ENCODE peak calls at places on chromosomes 16 and 17, in four cellular contexts. K is CD4-positive, alpha-beta T cell; D is astrocyte of the spinal cord; G is HCT116. Z is an unnamed sample.

GRCh38 chr17:41304091-41304490 is 1.4 kb upstream of the KRTAP29-1 start:
- DNase-seq in K (no peak), D (no peak), G (no peak), Z (no peak)

GRCh38 chr17:79658811-79659207 is 48.0 kb upstream of the RBFOX3 start:
- DNase-seq in K (no peak), D (no peak), G (peak; percentile 43), Z (no peak)

GRCh38 chr17:11644265-11645212 is 46.3 kb downstream of the DNAH9 start:
- DNase-seq in K (no peak), D (peak; percentile 33), G (peak; percentile 60), Z (peak; percentile 60)

GRCh38 chr16:80436510-80436909 is 104.3 kb upstream of the DYNLRB2 start:
- DNase-seq in K (no peak), D (no peak), G (no peak), Z (no peak)

GRCh38 chr17:51860934-51861561 is 297.5 kb downstream of the CA10 start:
- DNase-seq in K (no peak), D (no peak), G (peak; percentile 18), Z (peak; percentile 22)

GRCh38 chr17:42720996-42721583 is 23.8 kb downstream of the EZH1 start:
- DNase-seq in K (peak; percentile 27), D (peak; percentile 69), G (peak; percentile 46), Z (peak; percentile 74)

GRCh38 chr16:86573646-86574508 is 4.5 kb upstream of the FOXL1 start:
- DNase-seq in K (no peak), D (no peak), G (no peak), Z (no peak)

GRCh38 chr17:50909765-50910661 is 43.9 kb upstream of the TOB1 start:
- DNase-seq in K (peak; percentile 87), D (no peak), G (no peak), Z (no peak)

GRCh38 chr17:28949185-28950016 is 1.9 kb downstream of the PHF12 start:
- DNase-seq in K (peak; percentile 37), D (peak; percentile 64), G (no peak), Z (peak; percentile 55)

GRCh38 chr16:30148101-30148500 is 25.1 kb upstream of the MAPK3 start:
- DNase-seq in K (no peak), D (no peak), G (no peak), Z (no peak)

GRCh38 chr17:34306466-34306865 is 12.8 kb upstream of the CCL8 start:
- DNase-seq in K (no peak), D (peak; percentile 74), G (no peak), Z (no peak)

GRCh38 chr17:17809527-17810373 is 27.0 kb downstream of the SREBF1 start:
- DNase-seq in K (no peak), D (peak; percentile 41), G (no peak), Z (no peak)

GRCh38 chr16:20868890-20869289 is 31.3 kb downstream of the DCUN1D3 start:
- DNase-seq in K (no peak), D (peak; percentile 64), G (no peak), Z (no peak)

GRCh38 chr17:39852239-39852638 is 11.9 kb downstream of the IKZF3 start:
- DNase-seq in K (no peak), D (no peak), G (no peak), Z (no peak)

GRCh38 chr17:1203967-1204291 is 24.1 kb upstream of the ABR start:
- DNase-seq in K (no peak), D (no peak), G (no peak), Z (no peak)

GRCh38 chr17:65785109-65785508 is 223.7 kb upstream of the AXIN2 start:
- DNase-seq in K (no peak), D (peak; percentile 96), G (peak; percentile 66), Z (no peak)

GRCh38 chr17:77304746-77305473 is 164.1 kb downstream of the SEC14L1 start:
- DNase-seq in K (no peak), D (no peak), G (no peak), Z (no peak)

GRCh38 chr17:56835259-56835575 is 1.3 kb downstream of the DGKE start:
- DNase-seq in K (no peak), D (no peak), G (no peak), Z (no peak)

GRCh38 chr17:290121-290521 is 62.5 kb downstream of the RPH3AL start:
- DNase-seq in K (no peak), D (no peak), G (no peak), Z (no peak)

GRCh38 chr16:56329887-56330286 is 95.5 kb downstream of the AMFR start:
- DNase-seq in K (no peak), D (no peak), G (no peak), Z (no peak)

GRCh38 chr17:74042241-74042640 is 161.2 kb upstream of the RPL38 start:
- DNase-seq in K (no peak), D (no peak), G (no peak), Z (no peak)

GRCh38 chr16:31177136-31177535 is 2.8 kb upstream of the FUS start:
- DNase-seq in K (peak; percentile 46), D (peak; percentile 82), G (no peak), Z (no peak)

GRCh38 chr17:8470447-8471047 is 34.9 kb downstream of the NDEL1 start:
- DNase-seq in K (no peak), D (peak; percentile 27), G (no peak), Z (no peak)

GRCh38 chr17:11805952-11806351 is 191.3 kb downstream of the ZNF18 start:
- DNase-seq in K (no peak), D (no peak), G (no peak), Z (no peak)

DNA sequence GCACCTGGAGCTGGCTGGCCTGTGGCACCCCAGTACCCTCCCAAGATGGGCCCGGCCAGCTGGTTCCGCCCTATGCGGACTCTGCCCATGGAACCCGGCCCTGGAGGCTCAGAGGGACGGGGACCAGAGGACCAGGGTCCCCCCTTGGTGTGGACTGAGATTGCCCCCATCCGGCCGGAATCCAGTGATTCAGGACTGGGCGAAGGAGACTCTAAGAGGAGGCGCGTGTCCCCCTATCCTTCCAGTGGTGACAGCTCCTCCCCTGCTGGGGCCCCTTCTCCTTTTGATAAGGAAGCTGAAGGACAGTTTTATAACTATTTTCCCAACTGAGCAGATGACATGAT is 12.0 kb downstream of the TBX21 start:
- DNase-seq in K (no peak), D (no peak), G (no peak), Z (peak; percentile 25)
- TF ChIP-seq CTCF in K (no peak), D (no peak), G (no peak), Z (no peak)

DNA sequence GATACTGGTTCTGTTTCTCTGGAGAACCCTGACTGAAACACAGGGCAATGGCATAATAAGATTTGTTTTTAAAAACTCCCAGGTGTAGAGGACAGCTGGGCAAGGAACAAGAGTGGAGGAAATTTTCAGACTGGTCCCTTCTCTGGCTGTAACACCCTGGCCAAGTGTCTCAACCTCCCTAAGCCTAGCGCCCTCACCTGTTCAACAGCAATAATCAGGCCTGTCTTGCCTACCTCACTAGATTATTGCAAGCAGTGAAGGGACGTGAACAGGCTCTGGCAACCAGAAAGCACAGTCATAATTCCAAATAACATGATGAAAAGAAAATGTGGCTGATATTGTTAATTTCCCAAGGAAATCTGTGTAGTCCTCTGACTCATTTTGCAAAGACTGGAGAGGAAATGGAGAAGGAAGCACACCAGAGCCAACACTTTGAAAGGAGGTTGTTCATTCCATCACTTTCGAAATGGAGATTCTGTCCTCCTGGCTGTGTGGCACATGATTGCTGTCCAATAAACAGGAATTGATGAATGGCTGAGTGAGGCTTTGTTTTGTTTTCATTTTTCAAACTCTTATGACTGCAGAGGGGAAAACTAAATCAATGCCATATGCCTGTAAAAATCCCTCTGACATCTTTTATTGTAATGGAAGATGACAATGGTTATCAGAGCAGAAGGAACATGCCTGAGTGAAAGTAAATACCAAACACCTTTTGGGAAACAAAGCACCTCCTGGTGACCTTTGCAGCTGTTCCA is 87.4 kb upstream of the HLF start:
- DNase-seq in K (no peak), D (no peak), G (no peak), Z (no peak)
- TF ChIP-seq CTCF in K (no peak), D (no peak), G (peak; percentile 62), Z (no peak)

DNA sequence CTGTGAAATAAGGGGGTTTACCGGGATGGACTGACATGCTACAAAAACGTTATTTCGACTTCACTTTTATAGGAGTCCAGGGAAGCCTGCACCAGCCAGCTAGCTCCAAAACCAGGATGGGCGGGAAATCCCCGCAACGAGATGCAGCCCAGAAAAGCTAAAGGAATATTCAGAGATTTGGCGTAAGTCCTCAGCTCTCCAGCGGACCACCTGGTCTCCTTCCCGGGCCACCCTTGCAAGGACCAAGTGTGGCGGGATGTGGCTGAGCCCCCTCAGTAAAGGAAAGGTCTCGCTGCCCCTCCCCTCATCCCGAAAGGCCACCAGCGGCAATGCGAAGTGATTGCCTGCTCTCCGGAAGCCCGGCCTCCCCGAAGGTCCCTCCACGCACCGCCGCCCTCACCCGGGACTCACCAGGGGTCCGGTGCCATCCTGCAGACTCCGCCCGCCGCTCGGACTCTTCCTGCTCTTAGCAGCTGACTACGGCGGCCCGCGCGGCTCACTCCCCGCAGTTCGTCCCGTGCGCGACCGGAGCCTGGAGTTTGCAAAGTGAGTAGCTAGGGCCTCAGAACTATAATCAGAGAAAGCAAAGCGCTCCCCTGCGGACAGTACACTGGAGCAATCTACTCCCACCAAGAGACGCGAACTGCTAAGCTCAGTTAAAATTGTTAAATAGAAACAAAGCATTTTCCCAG is at the start of gene STX8:
- DNase-seq in K (peak; percentile 63), D (peak; percentile 90), G (peak; percentile 74), Z (peak; percentile 88)
- TF ChIP-seq CTCF in K (no peak), D (no peak), G (no peak), Z (no peak)

DNA sequence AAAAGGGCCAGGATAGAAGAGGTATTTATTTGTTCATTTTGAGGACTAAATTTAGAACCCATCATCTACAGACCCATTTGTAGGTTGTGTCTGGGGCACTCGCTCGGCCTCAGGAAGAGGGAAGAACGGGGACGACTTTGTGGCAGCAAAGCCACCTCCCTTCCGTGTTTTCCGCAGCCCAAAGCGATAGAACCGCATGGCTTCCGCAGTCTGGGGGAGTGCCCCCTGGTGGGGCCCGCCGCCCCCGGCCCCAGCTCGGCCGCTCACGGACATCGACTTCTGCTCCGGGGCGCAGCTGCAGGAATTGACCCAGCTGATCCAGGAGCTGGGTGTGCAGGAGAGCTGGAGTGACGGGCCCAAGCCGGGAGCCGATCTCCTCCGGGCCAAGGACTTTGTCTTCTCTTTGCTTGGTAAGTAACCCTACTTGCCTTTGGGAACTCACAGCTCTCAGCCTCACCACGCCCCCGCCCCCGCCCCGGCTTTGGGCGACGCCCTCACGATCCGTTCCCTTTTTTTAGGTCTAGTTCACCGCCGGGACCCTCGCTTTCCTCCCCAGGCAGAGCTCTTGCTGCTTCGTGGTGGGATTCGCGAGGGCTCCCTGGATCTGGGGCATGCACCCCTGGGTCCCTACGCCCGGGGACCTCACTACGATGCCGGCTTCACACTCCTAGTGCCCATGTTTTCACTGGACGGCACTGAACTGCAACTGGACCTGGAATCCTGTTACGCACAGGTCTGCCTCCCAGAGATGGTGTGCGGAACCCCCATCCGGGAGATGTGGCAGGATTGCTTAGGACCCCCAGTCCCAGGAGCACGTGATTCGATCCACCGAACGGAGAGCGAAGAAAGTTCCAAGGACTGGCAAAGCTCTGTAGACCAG is 681 bp downstream of the TMEM102 start:
- DNase-seq in K (peak; percentile 46), D (no peak), G (peak; percentile 29), Z (peak; percentile 66)
- TF ChIP-seq CTCF in K (peak; percentile 63), D (peak; percentile 23), G (peak; percentile 23), Z (peak; percentile 16)

DNA sequence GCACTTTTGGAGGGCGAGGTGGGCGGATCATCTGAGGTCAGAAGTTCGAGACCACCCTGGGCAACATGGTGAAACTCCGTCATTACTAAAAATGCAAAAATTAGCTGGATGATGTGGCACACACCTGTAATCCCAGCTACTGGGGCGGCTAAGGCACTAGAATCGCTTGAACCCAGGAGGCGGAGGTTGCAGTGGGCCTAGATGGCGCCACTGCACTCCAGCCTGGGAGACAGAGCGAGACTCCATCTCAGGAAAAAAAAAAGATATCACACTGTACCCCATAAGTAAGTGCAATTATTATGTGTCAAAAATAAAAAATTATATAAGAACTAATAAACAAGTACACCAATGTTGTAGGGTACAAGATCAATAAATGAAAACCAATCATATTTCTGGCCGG is 200.0 kb downstream of the CDRT15L2 start:
- DNase-seq in K (no peak), D (no peak), G (no peak), Z (no peak)
- TF ChIP-seq CTCF in K (no peak), D (no peak), G (peak; percentile 12), Z (no peak)